ENCODE peak calls at places on chromosome 4, in seven cellular contexts. N is hepatocyte, Z is GM12864, D is M059J, E is omental fat pad, Y is SHP77, Q is lower leg skin. K is an unnamed sample.

GRCh38 chr4:82948647-82949204 is 48.2 kb downstream of the THAP9 start:
- DNase-seq in N (no peak), Z (no peak), D (peak; percentile 31), E (no peak), Y (no peak), Q (no peak), K (no peak)

GRCh38 chr4:123034023-123034422 is 111.6 kb upstream of the NUDT6 start:
- DNase-seq in N (no peak), Z (no peak), D (no peak), E (no peak), Y (no peak), Q (no peak), K (no peak)

GRCh38 chr4:115159141-115159540 is 45.7 kb upstream of the NDST4 start:
- DNase-seq in N (no peak), Z (no peak), D (peak; percentile 6), E (no peak), Y (no peak), Q (no peak), K (no peak)

GRCh38 chr4:47482326-47482725 is 2.7 kb upstream of the ATP10D start:
- DNase-seq in N (no peak), Z (no peak), D (peak; percentile 68), E (no peak), Y (no peak), Q (no peak), K (no peak)

GRCh38 chr4:14168919-14169318 is 541.4 kb upstream of the BOD1L1 start:
- DNase-seq in N (peak; percentile 17), Z (no peak), D (peak; percentile 90), E (peak; percentile 35), Y (no peak), Q (no peak), K (peak; percentile 98)

GRCh38 chr4:61532324-61532723 is 332.2 kb downstream of the ADGRL3 start:
- DNase-seq in N (no peak), Z (no peak), D (no peak), E (no peak), Y (no peak), Q (no peak), K (peak; percentile 65)

GRCh38 chr4:77073981-77074865 is 1.6 kb downstream of the CCNI start:
- DNase-seq in N (no peak), Z (no peak), D (peak; percentile 2), E (no peak), Y (no peak), Q (no peak), K (peak; percentile 31)

GRCh38 chr4:1171306-1172227 is 816 bp downstream of the SPON2 start:
- DNase-seq in N (no peak), Z (no peak), D (no peak), E (no peak), Y (no peak), Q (peak; percentile 89), K (no peak)

GRCh38 chr4:4411906-4412305 is 25.0 kb downstream of the NSG1 start:
- DNase-seq in N (no peak), Z (no peak), D (no peak), E (no peak), Y (no peak), Q (no peak), K (no peak)

GRCh38 chr4:41644288-41644914 is 104.1 kb downstream of the PHOX2B start:
- DNase-seq in N (peak; percentile 84), Z (no peak), D (no peak), E (peak; percentile 44), Y (no peak), Q (peak; percentile 91), K (no peak)

GRCh38 chr4:185238261-185238681 is 28.9 kb downstream of the SNX25 start:
- DNase-seq in N (no peak), Z (no peak), D (peak; percentile 55), E (no peak), Y (no peak), Q (no peak), K (no peak)

GRCh38 chr4:81631958-81632439 is 160.3 kb upstream of the RASGEF1B start:
- DNase-seq in N (peak; percentile 55), Z (no peak), D (peak; percentile 44), E (no peak), Y (no peak), Q (no peak), K (peak; percentile 100)

GRCh38 chr4:147090486-147090885 is 144.8 kb upstream of the TTC29 start:
- DNase-seq in N (no peak), Z (no peak), D (no peak), E (no peak), Y (no peak), Q (no peak), K (no peak)

GRCh38 chr4:81314196-81314896 is 99.3 kb upstream of the PRKG2 start:
- DNase-seq in N (peak; percentile 93), Z (no peak), D (peak; percentile 33), E (no peak), Y (peak; percentile 92), Q (no peak), K (peak; percentile 95)

GRCh38 chr4:95250544-95251137 is 298.1 kb downstream of the UNC5C start:
- DNase-seq in N (peak; percentile 31), Z (no peak), D (peak; percentile 65), E (no peak), Y (no peak), Q (no peak), K (peak; percentile 91)

GRCh38 chr4:112704991-112705845 is 68.3 kb downstream of the LARP7 start:
- DNase-seq in N (peak; percentile 74), Z (no peak), D (peak; percentile 62), E (no peak), Y (peak; percentile 7), Q (peak; percentile 88), K (peak; percentile 42)

GRCh38 chr4:128358231-128358902 is 70.8 kb upstream of the PGRMC2 start:
- DNase-seq in N (peak; percentile 46), Z (no peak), D (peak; percentile 82), E (no peak), Y (no peak), Q (no peak), K (peak; percentile 39)

GRCh38 chr4:161178310-161178709 is 985.5 kb downstream of the FSTL5 start:
- DNase-seq in N (no peak), Z (no peak), D (no peak), E (no peak), Y (no peak), Q (no peak), K (no peak)

GRCh38 chr4:158856852-158857251 is 88.0 kb downstream of the FNIP2 start:
- DNase-seq in N (peak; percentile 41), Z (no peak), D (peak; percentile 38), E (no peak), Y (no peak), Q (no peak), K (peak; percentile 47)